ENCODE peak calls at places on chromosome X, in five cellular contexts. One of them, this sample, is unnamed.

GRCh38 chrX:37883196-37883595 is 35.8 kb upstream of the DYNLT3 start:
- DNase-seq in T follicular helper cell: no peak
- DNase-seq in NCI-H345: no peak
- DNase-seq in stimulated activated naive CD4-positive, alpha-beta T cell: no peak
- DNase-seq in SHP77: no peak
- DNase-seq in this sample: no peak

GRCh38 chrX:108020631-108021030 is 24.2 kb upstream of the VSIG1 start:
- DNase-seq in T follicular helper cell: no peak
- DNase-seq in NCI-H345: no peak
- DNase-seq in stimulated activated naive CD4-positive, alpha-beta T cell: no peak
- DNase-seq in SHP77: no peak
- DNase-seq in this sample: no peak

GRCh38 chrX:142089193-142089592 is 115.9 kb downstream of the MAGEC2 start:
- DNase-seq in T follicular helper cell: no peak
- DNase-seq in NCI-H345: peak
- DNase-seq in stimulated activated naive CD4-positive, alpha-beta T cell: no peak
- DNase-seq in SHP77: no peak
- DNase-seq in this sample: peak

GRCh38 chrX:40933132-40934078 is 151.8 kb upstream of the USP9X start:
- DNase-seq in T follicular helper cell: no peak
- DNase-seq in NCI-H345: no peak
- DNase-seq in stimulated activated naive CD4-positive, alpha-beta T cell: no peak
- DNase-seq in SHP77: no peak
- DNase-seq in this sample: no peak

GRCh38 chrX:74525116-74525515 is 89.3 kb downstream of the RLIM start:
- DNase-seq in T follicular helper cell: no peak
- DNase-seq in NCI-H345: no peak
- DNase-seq in stimulated activated naive CD4-positive, alpha-beta T cell: no peak
- DNase-seq in SHP77: no peak
- DNase-seq in this sample: no peak

GRCh38 chrX:41922694-41923171 is 621 bp downstream of the CASK start:
- DNase-seq in T follicular helper cell: no peak
- DNase-seq in NCI-H345: peak
- DNase-seq in stimulated activated naive CD4-positive, alpha-beta T cell: peak
- DNase-seq in SHP77: no peak
- DNase-seq in this sample: peak

GRCh38 chrX:37802028-37802427 is 22.2 kb downstream of the CYBB start:
- DNase-seq in T follicular helper cell: no peak
- DNase-seq in NCI-H345: no peak
- DNase-seq in stimulated activated naive CD4-positive, alpha-beta T cell: no peak
- DNase-seq in SHP77: no peak
- DNase-seq in this sample: no peak

GRCh38 chrX:53711446-53711845 is 24.9 kb upstream of the HUWE1 start:
- DNase-seq in T follicular helper cell: no peak
- DNase-seq in NCI-H345: no peak
- DNase-seq in stimulated activated naive CD4-positive, alpha-beta T cell: no peak
- DNase-seq in SHP77: no peak
- DNase-seq in this sample: no peak

GRCh38 chrX:130085551-130085986 is 24.7 kb downstream of the ELF4 start:
- DNase-seq in T follicular helper cell: no peak
- DNase-seq in NCI-H345: no peak
- DNase-seq in stimulated activated naive CD4-positive, alpha-beta T cell: no peak
- DNase-seq in SHP77: no peak
- DNase-seq in this sample: no peak

GRCh38 chrX:131677655-131678628 is 134.1 kb downstream of the OR13H1 start:
- DNase-seq in T follicular helper cell: peak
- DNase-seq in NCI-H345: peak
- DNase-seq in stimulated activated naive CD4-positive, alpha-beta T cell: peak
- DNase-seq in SHP77: no peak
- DNase-seq in this sample: no peak

GRCh38 chrX:120690344-120690743 is 60.5 kb upstream of the C1GALT1C1 start:
- DNase-seq in T follicular helper cell: no peak
- DNase-seq in NCI-H345: no peak
- DNase-seq in stimulated activated naive CD4-positive, alpha-beta T cell: no peak
- DNase-seq in SHP77: no peak
- DNase-seq in this sample: no peak

GRCh38 chrX:47217852-47218279 is 615 bp upstream of the CDK16 start:
- DNase-seq in T follicular helper cell: peak
- DNase-seq in NCI-H345: peak
- DNase-seq in stimulated activated naive CD4-positive, alpha-beta T cell: peak
- DNase-seq in SHP77: peak
- DNase-seq in this sample: peak

GRCh38 chrX:153442463-153442862 is 3.4 kb downstream of the TREX2 start:
- DNase-seq in T follicular helper cell: no peak
- DNase-seq in NCI-H345: no peak
- DNase-seq in stimulated activated naive CD4-positive, alpha-beta T cell: no peak
- DNase-seq in SHP77: no peak
- DNase-seq in this sample: no peak

GRCh38 chrX:70254909-70255308 is 5.1 kb downstream of the P2RY4 start:
- DNase-seq in T follicular helper cell: no peak
- DNase-seq in NCI-H345: no peak
- DNase-seq in stimulated activated naive CD4-positive, alpha-beta T cell: no peak
- DNase-seq in SHP77: no peak
- DNase-seq in this sample: no peak

GRCh38 chrX:12080265-12080664 is 58.0 kb upstream of the FRMPD4 start:
- DNase-seq in T follicular helper cell: no peak
- DNase-seq in NCI-H345: peak
- DNase-seq in stimulated activated naive CD4-positive, alpha-beta T cell: no peak
- DNase-seq in SHP77: peak
- DNase-seq in this sample: peak

GRCh38 chrX:51922561-51922960 is 29.1 kb downstream of the MAGED1 start:
- DNase-seq in T follicular helper cell: no peak
- DNase-seq in NCI-H345: no peak
- DNase-seq in stimulated activated naive CD4-positive, alpha-beta T cell: no peak
- DNase-seq in SHP77: no peak
- DNase-seq in this sample: no peak

GRCh38 chrX:11287505-11287904 is 5.7 kb upstream of the AMELX start:
- DNase-seq in T follicular helper cell: no peak
- DNase-seq in NCI-H345: no peak
- DNase-seq in stimulated activated naive CD4-positive, alpha-beta T cell: no peak
- DNase-seq in SHP77: no peak
- DNase-seq in this sample: no peak

GRCh38 chrX:153744210-153745066 is 19.6 kb upstream of the PLXNB3 start:
- DNase-seq in T follicular helper cell: no peak
- DNase-seq in NCI-H345: peak
- DNase-seq in stimulated activated naive CD4-positive, alpha-beta T cell: peak
- DNase-seq in SHP77: no peak
- DNase-seq in this sample: peak

GRCh38 chrX:15988661-15989603 is 134.3 kb upstream of the AP1S2 start:
- DNase-seq in T follicular helper cell: no peak
- DNase-seq in NCI-H345: no peak
- DNase-seq in stimulated activated naive CD4-positive, alpha-beta T cell: no peak
- DNase-seq in SHP77: no peak
- DNase-seq in this sample: no peak

GRCh38 chrX:29172880-29173279 is 585.6 kb downstream of the IL1RAPL1 start:
- DNase-seq in T follicular helper cell: no peak
- DNase-seq in NCI-H345: no peak
- DNase-seq in stimulated activated naive CD4-positive, alpha-beta T cell: no peak
- DNase-seq in SHP77: no peak
- DNase-seq in this sample: no peak

GRCh38 chrX:24242649-24243556 is 71.0 kb downstream of the SUPT20HL2 start:
- DNase-seq in T follicular helper cell: no peak
- DNase-seq in NCI-H345: no peak
- DNase-seq in stimulated activated naive CD4-positive, alpha-beta T cell: no peak
- DNase-seq in SHP77: no peak
- DNase-seq in this sample: no peak

GRCh38 chrX:88881536-88881935 is 134.5 kb downstream of the CPXCR1 start:
- DNase-seq in T follicular helper cell: no peak
- DNase-seq in NCI-H345: no peak
- DNase-seq in stimulated activated naive CD4-positive, alpha-beta T cell: no peak
- DNase-seq in SHP77: no peak
- DNase-seq in this sample: no peak

GRCh38 chrX:134546187-134546586 is 86.2 kb downstream of the HPRT1 start:
- DNase-seq in T follicular helper cell: no peak
- DNase-seq in NCI-H345: no peak
- DNase-seq in stimulated activated naive CD4-positive, alpha-beta T cell: no peak
- DNase-seq in SHP77: no peak
- DNase-seq in this sample: no peak

GRCh38 chrX:153370293-153371055 is 30.7 kb downstream of the PNMA6E start:
- DNase-seq in T follicular helper cell: no peak
- DNase-seq in NCI-H345: no peak
- DNase-seq in stimulated activated naive CD4-positive, alpha-beta T cell: no peak
- DNase-seq in SHP77: no peak
- DNase-seq in this sample: no peak

GRCh38 chrX:13377537-13377936 is 57.7 kb upstream of the ATXN3L start:
- DNase-seq in T follicular helper cell: no peak
- DNase-seq in NCI-H345: no peak
- DNase-seq in stimulated activated naive CD4-positive, alpha-beta T cell: no peak
- DNase-seq in SHP77: peak
- DNase-seq in this sample: peak

GRCh38 chrX:113522814-113523213 is 682.2 kb upstream of the AMOT start:
- DNase-seq in T follicular helper cell: no peak
- DNase-seq in NCI-H345: no peak
- DNase-seq in stimulated activated naive CD4-positive, alpha-beta T cell: no peak
- DNase-seq in SHP77: no peak
- DNase-seq in this sample: no peak

GRCh38 chrX:129123795-129124194 is 399.5 kb downstream of the SMARCA1 start:
- DNase-seq in T follicular helper cell: no peak
- DNase-seq in NCI-H345: no peak
- DNase-seq in stimulated activated naive CD4-positive, alpha-beta T cell: no peak
- DNase-seq in SHP77: no peak
- DNase-seq in this sample: no peak

GRCh38 chrX:106774981-106775380 is 27.5 kb upstream of the TBC1D8B start:
- DNase-seq in T follicular helper cell: no peak
- DNase-seq in NCI-H345: no peak
- DNase-seq in stimulated activated naive CD4-positive, alpha-beta T cell: no peak
- DNase-seq in SHP77: no peak
- DNase-seq in this sample: no peak